ENCODE peak calls at places on chromosome 12, in four cellular contexts. One of them, this sample, is unnamed.
A peak's percentile ranks its signal among the peaks of the same experiment; 100 is the strongest.

GRCh38 chr12:113276946-113277500 is 55.8 kb downstream of the TPCN1 start:
- DNase-seq in NCI-H774: no peak
- DNase-seq in aorta: peak; percentile 26
- DNase-seq in NCI-H526: no peak
- DNase-seq in this sample: no peak

GRCh38 chr12:21416611-21417121 is 20.8 kb upstream of the PYROXD1 start:
- DNase-seq in NCI-H774: no peak
- DNase-seq in aorta: no peak
- DNase-seq in NCI-H526: no peak
- DNase-seq in this sample: no peak

GRCh38 chr12:71109834-71110233 is 48.0 kb downstream of the TSPAN8 start:
- DNase-seq in NCI-H774: no peak
- DNase-seq in aorta: no peak
- DNase-seq in NCI-H526: no peak
- DNase-seq in this sample: no peak

GRCh38 chr12:47979686-47980085 is 16.3 kb downstream of the TMEM106C start:
- DNase-seq in NCI-H774: no peak
- DNase-seq in aorta: no peak
- DNase-seq in NCI-H526: no peak
- DNase-seq in this sample: no peak

GRCh38 chr12:113808095-113808951 is 157.8 kb downstream of the RBM19 start:
- DNase-seq in NCI-H774: no peak
- DNase-seq in aorta: no peak
- DNase-seq in NCI-H526: no peak
- DNase-seq in this sample: no peak

GRCh38 chr12:111426341-111427185 is 20.8 kb downstream of the SH2B3 start:
- DNase-seq in NCI-H774: no peak
- DNase-seq in aorta: no peak
- DNase-seq in NCI-H526: no peak
- DNase-seq in this sample: no peak

GRCh38 chr12:57603758-57604453 is 718 bp upstream of the DTX3 start:
- DNase-seq in NCI-H774: peak; percentile 1
- DNase-seq in aorta: peak; percentile 81
- DNase-seq in NCI-H526: peak; percentile 5
- DNase-seq in this sample: no peak

GRCh38 chr12:107801150-107801549 is 26.6 kb downstream of the ASCL4 start:
- DNase-seq in NCI-H774: no peak
- DNase-seq in aorta: no peak
- DNase-seq in NCI-H526: no peak
- DNase-seq in this sample: no peak

GRCh38 chr12:75452675-75453330 is 27.8 kb upstream of the GLIPR1 start:
- DNase-seq in NCI-H774: no peak
- DNase-seq in aorta: no peak
- DNase-seq in NCI-H526: no peak
- DNase-seq in this sample: no peak

GRCh38 chr12:68641138-68641537 is 30.4 kb downstream of the RAP1B start:
- DNase-seq in NCI-H774: no peak
- DNase-seq in aorta: no peak
- DNase-seq in NCI-H526: no peak
- DNase-seq in this sample: no peak

GRCh38 chr12:49633703-49634311 is 10.4 kb downstream of the PRPF40B start:
- DNase-seq in NCI-H774: no peak
- DNase-seq in aorta: peak; percentile 32
- DNase-seq in NCI-H526: no peak
- DNase-seq in this sample: no peak

GRCh38 chr12:25526778-25527177 is 26.3 kb downstream of the LMNTD1 start:
- DNase-seq in NCI-H774: no peak
- DNase-seq in aorta: no peak
- DNase-seq in NCI-H526: no peak
- DNase-seq in this sample: no peak

GRCh38 chr12:57837779-57838562 is 8.6 kb downstream of the CTDSP2 start:
- DNase-seq in NCI-H774: no peak
- DNase-seq in aorta: peak; percentile 73
- DNase-seq in NCI-H526: no peak
- DNase-seq in this sample: peak; percentile 67

GRCh38 chr12:69097619-69098368 is 141.6 kb upstream of the CPSF6 start:
- DNase-seq in NCI-H774: no peak
- DNase-seq in aorta: no peak
- DNase-seq in NCI-H526: no peak
- DNase-seq in this sample: no peak

GRCh38 chr12:105954891-105955607 is 183.7 kb downstream of the NUAK1 start:
- DNase-seq in NCI-H774: no peak
- DNase-seq in aorta: no peak
- DNase-seq in NCI-H526: no peak
- DNase-seq in this sample: no peak

GRCh38 chr12:92146865-92147264 is 1.2 kb upstream of the BTG1 start:
- DNase-seq in NCI-H774: no peak
- DNase-seq in aorta: no peak
- DNase-seq in NCI-H526: no peak
- DNase-seq in this sample: no peak

GRCh38 chr12:109844983-109845841 is 12.0 kb upstream of the TRPV4 start:
- DNase-seq in NCI-H774: peak; percentile 87
- DNase-seq in aorta: peak; percentile 92
- DNase-seq in NCI-H526: peak; percentile 37
- DNase-seq in this sample: peak; percentile 41

GRCh38 chr12:53676715-53677611 is 1.1 kb upstream of the ATP5MC2 start:
- DNase-seq in NCI-H774: no peak
- DNase-seq in aorta: peak; percentile 65
- DNase-seq in NCI-H526: no peak
- DNase-seq in this sample: no peak

GRCh38 chr12:10170199-10170598 is 1.7 kb downstream of the OLR1 start:
- DNase-seq in NCI-H774: no peak
- DNase-seq in aorta: no peak
- DNase-seq in NCI-H526: peak; percentile 30
- DNase-seq in this sample: no peak

GRCh38 chr12:56082967-56083366 is 3.0 kb downstream of the ERBB3 start:
- DNase-seq in NCI-H774: no peak
- DNase-seq in aorta: no peak
- DNase-seq in NCI-H526: no peak
- DNase-seq in this sample: no peak

GRCh38 chr12:44774815-44775411 is 101.2 kb downstream of the NELL2 start:
- DNase-seq in NCI-H774: no peak
- DNase-seq in aorta: no peak
- DNase-seq in NCI-H526: no peak
- DNase-seq in this sample: no peak

GRCh38 chr12:54030889-54031860 is 1.7 kb upstream of the HOXC5 start:
- DNase-seq in NCI-H774: no peak
- DNase-seq in aorta: no peak
- DNase-seq in NCI-H526: no peak
- DNase-seq in this sample: no peak

GRCh38 chr12:83818888-83819287 is 1093.7 kb downstream of the SLC6A15 start:
- DNase-seq in NCI-H774: no peak
- DNase-seq in aorta: peak; percentile 43
- DNase-seq in NCI-H526: no peak
- DNase-seq in this sample: no peak